ENCODE peak calls at places on chromosomes 4 and X, in six cellular contexts. X is cardiac muscle cell, N is colonic mucosa, F is BJ, R is cardiac fibroblast, J is tibial nerve. L is an unnamed sample.

GRCh38 chr4:6900956-6901355 is 8.7 kb upstream of the TBC1D14 start:
- DNase-seq in N (no peak), J (no peak), X (no peak), F (no peak), R (no peak), L (no peak)

GRCh38 chr4:73129319-73129718 is 59.8 kb upstream of the COX18 start:
- DNase-seq in N (no peak), J (no peak), R (no peak), X (no peak), F (no peak), L (no peak)

GRCh38 chr4:94540476-94540875 is 88.7 kb downstream of the PDLIM5 start:
- DNase-seq in F (no peak), R (no peak), J (no peak), N (no peak), X (no peak), L (no peak)

GRCh38 chr4:23882976-23883531 is 6.8 kb downstream of the PPARGC1A start:
- DNase-seq in J (no peak), R (no peak), X (no peak), F (no peak), N (no peak), L (peak)

GRCh38 chr4:83054928-83055327 is 19.9 kb downstream of the COPS4 start:
- DNase-seq in J (no peak), F (no peak), X (peak), N (no peak), R (peak), L (peak)

GRCh38 chrX:154715825-154716224 is 35.1 kb downstream of the GAB3 start:
- DNase-seq in J (no peak), R (no peak), F (no peak), N (no peak), X (no peak), L (no peak)

GRCh38 chr4:105815701-105816100 is 79.6 kb upstream of the NPNT start:
- DNase-seq in F (no peak), R (no peak), N (no peak), X (no peak), J (no peak), L (no peak)

GRCh38 chr4:5752803-5753184 is 41.8 kb downstream of the EVC start:
- DNase-seq in J (no peak), X (no peak), N (no peak), R (no peak), F (no peak), L (no peak)

GRCh38 chr4:4675636-4676035 is 133.8 kb upstream of the STX18 start:
- DNase-seq in N (no peak), J (no peak), X (no peak), R (no peak), F (no peak), L (no peak)

GRCh38 chr4:168619266-168619631 is 122.4 kb downstream of the PALLD start:
- DNase-seq in F (no peak), N (no peak), X (no peak), J (no peak), R (peak), L (no peak)

GRCh38 chrX:37000140-37000539 is 8.0 kb upstream of the FAM47C start:
- DNase-seq in F (no peak), N (no peak), X (no peak), R (no peak), J (no peak), L (no peak)

GRCh38 chr4:71026086-71026485 is 32.6 kb downstream of the DCK start:
- DNase-seq in X (peak), J (no peak), R (peak), F (peak), N (no peak), L (peak)

GRCh38 chrX:154540897-154541535 is 5.6 kb downstream of the G6PD start:
- DNase-seq in J (no peak), N (no peak), X (no peak), F (no peak), R (peak), L (no peak)

GRCh38 chr4:125520258-125520990 is 205.7 kb downstream of the FAT4 start:
- DNase-seq in F (no peak), N (no peak), R (peak), J (no peak), X (peak), L (peak)

GRCh38 chr4:5276475-5277045 is 225.3 kb downstream of the STK32B start:
- DNase-seq in X (no peak), J (no peak), N (no peak), R (no peak), F (no peak), L (no peak)

GRCh38 chrX:40086569-40087335 is 11.0 kb downstream of the BCOR start:
- DNase-seq in R (no peak), J (no peak), X (peak), F (no peak), N (no peak), L (no peak)

GRCh38 chr4:188297873-188298272 is 158.6 kb downstream of the TRIML1 start:
- DNase-seq in X (peak), J (no peak), N (no peak), R (peak), F (no peak), L (no peak)

GRCh38 chr4:52701207-52701606 is 42.1 kb upstream of the USP46 start:
- DNase-seq in R (no peak), N (no peak), X (no peak), J (no peak), F (no peak), L (no peak)

GRCh38 chrX:154594491-154594890 is 9.6 kb downstream of the CTAG1A start:
- DNase-seq in F (no peak), N (no peak), J (no peak), R (no peak), X (no peak), L (no peak)

GRCh38 chrX:22760513-22761057 is 239.2 kb upstream of the DDX53 start:
- DNase-seq in X (no peak), N (no peak), F (no peak), J (no peak), R (no peak), L (no peak)

GRCh38 chr4:68591204-68591603 is 15.1 kb upstream of the UGT2B17 start:
- DNase-seq in X (no peak), R (no peak), F (no peak), N (no peak), J (no peak), L (peak)

GRCh38 chrX:152637649-152638442 is at the start of gene GABRQ:
- DNase-seq in X (peak), R (peak), J (no peak), F (no peak), N (no peak), L (peak)

GRCh38 chrX:128754130-128754529 is 701.9 kb upstream of the ACTRT1 start:
- DNase-seq in X (no peak), J (no peak), R (no peak), F (no peak), N (no peak), L (no peak)

GRCh38 chrX:29941292-29941691 is 274.1 kb upstream of the MAGEB2 start:
- DNase-seq in R (no peak), J (no peak), F (no peak), N (no peak), X (peak), L (no peak)

GRCh38 chr4:186738421-186738820 is 14.8 kb upstream of the FAT1 start:
- DNase-seq in R (no peak), X (no peak), N (no peak), F (no peak), J (no peak), L (no peak)

GRCh38 chr4:7403001-7403400 is 31.7 kb downstream of the PSAPL1 start:
- DNase-seq in N (no peak), X (no peak), F (no peak), J (no peak), R (no peak), L (no peak)

GRCh38 chrX:43809463-43809862 is 72.8 kb downstream of the MAOB start:
- DNase-seq in R (peak), X (peak), N (no peak), J (peak), F (no peak), L (no peak)

GRCh38 chr4:152209772-152210493 is 326.0 kb downstream of the FBXW7 start:
- DNase-seq in R (no peak), N (no peak), X (no peak), J (no peak), F (no peak), L (no peak)

GRCh38 chrX:39310925-39311324 is 509.7 kb downstream of the MID1IP1 start:
- DNase-seq in J (no peak), X (no peak), F (no peak), R (no peak), N (no peak), L (no peak)

DNA sequence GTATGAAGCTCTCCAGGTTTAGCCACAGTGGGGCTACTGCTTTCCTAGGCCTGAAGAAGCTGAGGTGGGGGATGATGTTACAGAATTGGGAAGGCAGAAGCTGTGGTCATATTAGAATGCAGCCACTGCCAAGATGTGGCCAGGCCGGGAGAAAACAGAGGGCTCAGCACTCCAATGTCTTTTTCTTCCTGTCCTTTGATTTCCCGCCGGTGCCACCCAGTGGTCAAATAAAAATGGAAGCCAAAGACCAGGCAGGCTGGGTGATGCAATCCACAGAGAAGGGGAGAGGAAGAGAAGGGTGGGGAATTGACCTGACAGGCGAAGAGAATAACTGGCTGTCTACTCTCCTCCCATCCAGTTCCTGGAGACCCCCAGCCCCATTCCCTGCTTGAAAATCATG is 94.9 kb upstream of the SHISA3 start:
- DNase-seq in J (peak), N (peak), R (peak), X (peak), F (no peak), L (no peak)
- TF ChIP-seq CTCF in J (no peak), N (no peak), R (peak), X (peak), F (peak), L (peak)

GRCh38 chr4:107740950-107741701 is 21.1 kb upstream of the PAPSS1 start:
- DNase-seq in R (peak), F (peak), J (peak), N (no peak), X (peak), L (no peak)
- H3K4me3 ChIP-seq in R (no peak), F (no peak), J (no peak), N (no peak), X (no peak), L (no peak)

DNA sequence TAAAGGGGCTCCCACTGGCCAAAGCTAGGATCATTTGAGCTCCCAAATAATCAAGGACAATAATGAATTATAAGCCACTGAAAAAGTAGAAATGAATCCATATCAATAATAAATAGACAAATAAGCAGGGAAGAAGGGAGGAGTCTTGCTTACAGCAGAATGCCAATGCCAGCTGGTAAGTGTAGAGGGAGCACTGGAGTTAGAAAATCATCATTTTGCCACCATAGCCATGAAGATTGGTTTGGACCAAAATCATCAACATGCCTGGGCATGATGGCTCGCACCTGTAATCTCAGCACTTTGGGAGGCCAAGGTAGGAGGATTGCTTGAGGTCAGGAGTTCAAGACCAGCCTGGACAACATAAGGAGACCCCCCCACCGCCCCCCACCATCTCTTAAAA is 20.4 kb upstream of the SH3KBP1 start:
- DNase-seq in J (no peak), N (no peak), R (no peak), X (no peak), F (no peak), L (no peak)
- TF ChIP-seq CTCF in J (no peak), N (no peak), R (peak), X (peak), F (no peak), L (no peak)

GRCh38 chr4:139810710-139811109 is 145.1 kb downstream of the MGST2 start:
- DNase-seq in N (no peak), R (no peak), F (no peak), J (no peak), X (no peak), L (no peak)
- H3K4me3 ChIP-seq in N (no peak), R (no peak), F (no peak), J (no peak), X (no peak), L (no peak)

DNA sequence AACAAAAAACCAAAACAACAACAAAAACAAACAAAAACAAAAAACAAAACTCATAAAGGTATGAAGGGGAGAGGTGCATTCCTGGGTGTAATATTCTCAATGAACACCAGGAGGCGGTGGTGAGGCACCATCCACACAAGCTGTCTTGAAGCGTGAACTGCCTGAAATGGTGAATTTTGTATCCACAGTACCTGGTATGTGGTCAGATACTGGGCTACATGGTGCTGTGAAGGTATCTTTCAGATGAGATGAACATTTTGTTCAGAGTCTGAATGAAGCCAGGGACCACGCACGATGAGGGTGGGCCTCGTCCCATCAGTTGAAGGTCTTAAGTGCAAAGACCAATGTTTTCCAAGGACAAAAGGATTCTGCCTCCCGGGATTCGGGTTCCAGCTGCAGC is 58.5 kb downstream of the ASMT start:
- DNase-seq in N (peak), R (peak), J (no peak), F (no peak), X (peak), L (no peak)
- TF ChIP-seq CTCF in N (peak), R (peak), J (no peak), F (peak), X (peak), L (peak)

GRCh38 chrX:46165866-46166265 is 379.4 kb downstream of the ZNF674 start:
- DNase-seq in J (no peak), F (no peak), N (no peak), R (no peak), X (no peak), L (no peak)
- H3K4me3 ChIP-seq in J (no peak), F (no peak), N (no peak), R (no peak), X (no peak), L (no peak)

GRCh38 chrX:151488677-151489076 is 74.8 kb upstream of the PASD1 start:
- DNase-seq in F (no peak), J (no peak), R (no peak), N (no peak), X (no peak), L (no peak)
- TF ChIP-seq CTCF in F (peak), J (no peak), R (no peak), N (no peak), X (no peak), L (peak)

L was measured in retinal pigment epithelial cell.